ENCODE peak calls at places on chromosomes 6 and 20, in seven cellular contexts. One of them, this sample, is unnamed.

GRCh38 chr20:57159193-57159851 is 107.1 kb downstream of the BMP7 start:
- DNase-seq in body of pancreas: no peak
- DNase-seq in heart left ventricle: no peak
- DNase-seq in ovary: no peak
- DNase-seq in tibial nerve: no peak
- DNase-seq in IMR-90: no peak
- DNase-seq in Peyer's patch: no peak
- DNase-seq in this sample: no peak

GRCh38 chr6:154478021-154478651 is 32.3 kb downstream of the CNKSR3 start:
- DNase-seq in body of pancreas: peak
- DNase-seq in heart left ventricle: no peak
- DNase-seq in Peyer's patch: no peak
- DNase-seq in IMR-90: peak
- DNase-seq in ovary: no peak
- DNase-seq in tibial nerve: no peak
- DNase-seq in this sample: no peak

GRCh38 chr6:140789466-140789865 is 1343.3 kb upstream of the GJE1 start:
- DNase-seq in heart left ventricle: no peak
- DNase-seq in IMR-90: no peak
- DNase-seq in tibial nerve: no peak
- DNase-seq in Peyer's patch: no peak
- DNase-seq in ovary: no peak
- DNase-seq in body of pancreas: no peak
- DNase-seq in this sample: no peak

GRCh38 chr20:54351371-54352136 is 123.8 kb upstream of the DOK5 start:
- DNase-seq in ovary: no peak
- DNase-seq in body of pancreas: no peak
- DNase-seq in tibial nerve: no peak
- DNase-seq in Peyer's patch: no peak
- DNase-seq in IMR-90: no peak
- DNase-seq in heart left ventricle: no peak
- DNase-seq in this sample: no peak

GRCh38 chr20:53870426-53871199 is 199.8 kb downstream of the BCAS1 start:
- DNase-seq in IMR-90: no peak
- DNase-seq in ovary: no peak
- DNase-seq in body of pancreas: no peak
- DNase-seq in Peyer's patch: no peak
- DNase-seq in heart left ventricle: no peak
- DNase-seq in tibial nerve: no peak
- DNase-seq in this sample: no peak

GRCh38 chr6:87151786-87152527 is 3.4 kb upstream of the ZNF292 start:
- DNase-seq in ovary: peak
- DNase-seq in heart left ventricle: peak
- DNase-seq in Peyer's patch: peak
- DNase-seq in body of pancreas: peak
- DNase-seq in tibial nerve: peak
- DNase-seq in IMR-90: peak
- DNase-seq in this sample: peak

GRCh38 chr20:3473324-3473723 is 2.5 kb downstream of the ATRN start:
- DNase-seq in body of pancreas: no peak
- DNase-seq in tibial nerve: no peak
- DNase-seq in IMR-90: no peak
- DNase-seq in ovary: no peak
- DNase-seq in Peyer's patch: peak
- DNase-seq in heart left ventricle: no peak
- DNase-seq in this sample: no peak

GRCh38 chr6:56706981-56707726 is 64.5 kb upstream of the DST start:
- DNase-seq in body of pancreas: no peak
- DNase-seq in ovary: no peak
- DNase-seq in tibial nerve: no peak
- DNase-seq in IMR-90: no peak
- DNase-seq in Peyer's patch: no peak
- DNase-seq in heart left ventricle: no peak
- DNase-seq in this sample: no peak

GRCh38 chr6:5989141-5989723 is 17.5 kb downstream of the NRN1 start:
- DNase-seq in ovary: no peak
- DNase-seq in IMR-90: no peak
- DNase-seq in tibial nerve: no peak
- DNase-seq in body of pancreas: no peak
- DNase-seq in Peyer's patch: no peak
- DNase-seq in heart left ventricle: no peak
- DNase-seq in this sample: no peak

GRCh38 chr6:155274106-155274505 is 10.3 kb downstream of the CLDN20 start:
- DNase-seq in heart left ventricle: no peak
- DNase-seq in tibial nerve: no peak
- DNase-seq in Peyer's patch: no peak
- DNase-seq in body of pancreas: no peak
- DNase-seq in IMR-90: peak
- DNase-seq in ovary: no peak
- DNase-seq in this sample: no peak

GRCh38 chr20:7449269-7449668 is 491.0 kb downstream of the HAO1 start:
- DNase-seq in heart left ventricle: no peak
- DNase-seq in ovary: no peak
- DNase-seq in Peyer's patch: no peak
- DNase-seq in body of pancreas: no peak
- DNase-seq in tibial nerve: no peak
- DNase-seq in IMR-90: no peak
- DNase-seq in this sample: no peak

GRCh38 chr6:16481680-16482079 is 243.3 kb downstream of the GMPR start:
- DNase-seq in heart left ventricle: no peak
- DNase-seq in body of pancreas: no peak
- DNase-seq in IMR-90: no peak
- DNase-seq in tibial nerve: no peak
- DNase-seq in Peyer's patch: no peak
- DNase-seq in ovary: no peak
- DNase-seq in this sample: no peak

GRCh38 chr6:33620584-33621395 is at the start of gene ITPR3:
- DNase-seq in tibial nerve: no peak
- DNase-seq in ovary: peak
- DNase-seq in body of pancreas: peak
- DNase-seq in IMR-90: peak
- DNase-seq in heart left ventricle: peak
- DNase-seq in Peyer's patch: peak
- DNase-seq in this sample: peak

GRCh38 chr6:77812304-77812703 is 159.5 kb downstream of the MEI4 start:
- DNase-seq in body of pancreas: no peak
- DNase-seq in heart left ventricle: no peak
- DNase-seq in ovary: no peak
- DNase-seq in tibial nerve: no peak
- DNase-seq in Peyer's patch: no peak
- DNase-seq in IMR-90: no peak
- DNase-seq in this sample: no peak

GRCh38 chr6:100163035-100163434 is 169.0 kb upstream of the MCHR2 start:
- DNase-seq in tibial nerve: no peak
- DNase-seq in body of pancreas: no peak
- DNase-seq in ovary: no peak
- DNase-seq in IMR-90: no peak
- DNase-seq in heart left ventricle: no peak
- DNase-seq in Peyer's patch: no peak
- DNase-seq in this sample: no peak

GRCh38 chr20:58842276-58842675 is 8.4 kb downstream of the GNAS-AS1 start:
- DNase-seq in tibial nerve: no peak
- DNase-seq in ovary: no peak
- DNase-seq in Peyer's patch: no peak
- DNase-seq in heart left ventricle: no peak
- DNase-seq in body of pancreas: no peak
- DNase-seq in IMR-90: no peak
- DNase-seq in this sample: no peak

GRCh38 chr6:56951049-56951816 is 3.7 kb upstream of the BEND6 start:
- DNase-seq in ovary: no peak
- DNase-seq in IMR-90: no peak
- DNase-seq in Peyer's patch: no peak
- DNase-seq in body of pancreas: no peak
- DNase-seq in heart left ventricle: no peak
- DNase-seq in tibial nerve: no peak
- DNase-seq in this sample: no peak

GRCh38 chr6:107822154-107823046 is 1.7 kb downstream of the SCML4 start:
- DNase-seq in IMR-90: no peak
- DNase-seq in heart left ventricle: no peak
- DNase-seq in ovary: no peak
- DNase-seq in body of pancreas: peak
- DNase-seq in tibial nerve: no peak
- DNase-seq in Peyer's patch: no peak
- DNase-seq in this sample: peak

GRCh38 chr20:46520976-46521579 is 7.7 kb upstream of the ZNF334 start:
- DNase-seq in body of pancreas: peak
- DNase-seq in tibial nerve: no peak
- DNase-seq in ovary: no peak
- DNase-seq in IMR-90: peak
- DNase-seq in heart left ventricle: no peak
- DNase-seq in Peyer's patch: no peak
- DNase-seq in this sample: peak

GRCh38 chr20:46523108-46523507 is 9.7 kb upstream of the ZNF334 start:
- DNase-seq in ovary: no peak
- DNase-seq in IMR-90: no peak
- DNase-seq in tibial nerve: no peak
- DNase-seq in Peyer's patch: no peak
- DNase-seq in heart left ventricle: no peak
- DNase-seq in body of pancreas: no peak
- DNase-seq in this sample: no peak

GRCh38 chr20:46519678-46520077 is 6.3 kb upstream of the ZNF334 start:
- DNase-seq in Peyer's patch: no peak
- DNase-seq in IMR-90: no peak
- DNase-seq in body of pancreas: no peak
- DNase-seq in heart left ventricle: no peak
- DNase-seq in ovary: no peak
- DNase-seq in tibial nerve: no peak
- DNase-seq in this sample: no peak

GRCh38 chr20:46523696-46524328 is 10.5 kb upstream of the ZNF334 start:
- DNase-seq in ovary: no peak
- DNase-seq in Peyer's patch: no peak
- DNase-seq in IMR-90: peak
- DNase-seq in heart left ventricle: no peak
- DNase-seq in tibial nerve: no peak
- DNase-seq in body of pancreas: no peak
- DNase-seq in this sample: no peak

DNA sequence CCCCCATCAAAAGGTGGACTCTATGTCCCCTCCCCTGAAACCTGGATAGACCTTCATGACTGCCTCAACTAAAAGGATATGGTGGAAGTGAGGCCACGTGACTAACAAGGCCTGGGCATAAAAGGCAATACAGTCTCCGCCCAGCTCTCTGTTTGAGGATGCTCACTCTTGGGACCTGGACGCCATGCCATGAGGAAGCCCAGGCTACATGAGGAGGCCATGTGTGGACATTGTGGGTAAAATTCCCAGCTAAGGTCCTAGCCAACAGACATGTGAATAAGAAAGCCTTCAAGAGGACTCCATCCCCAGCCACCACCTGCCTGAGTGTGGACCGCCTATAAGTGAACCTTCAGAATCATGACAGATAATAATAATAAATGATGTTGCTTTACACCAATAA is 7.2 kb upstream of the ZNF334 start:
- DNase-seq in tibial nerve: no peak
- DNase-seq in ovary: no peak
- DNase-seq in heart left ventricle: no peak
- DNase-seq in body of pancreas: no peak
- DNase-seq in IMR-90: no peak
- DNase-seq in Peyer's patch: no peak
- DNase-seq in this sample: no peak
- H3K4me3 ChIP-seq in tibial nerve: no peak
- H3K4me3 ChIP-seq in ovary: no peak
- H3K4me3 ChIP-seq in heart left ventricle: no peak
- H3K4me3 ChIP-seq in body of pancreas: no peak
- H3K4me3 ChIP-seq in IMR-90: no peak
- H3K4me3 ChIP-seq in Peyer's patch: no peak
- H3K4me3 ChIP-seq in this sample: no peak

DNA sequence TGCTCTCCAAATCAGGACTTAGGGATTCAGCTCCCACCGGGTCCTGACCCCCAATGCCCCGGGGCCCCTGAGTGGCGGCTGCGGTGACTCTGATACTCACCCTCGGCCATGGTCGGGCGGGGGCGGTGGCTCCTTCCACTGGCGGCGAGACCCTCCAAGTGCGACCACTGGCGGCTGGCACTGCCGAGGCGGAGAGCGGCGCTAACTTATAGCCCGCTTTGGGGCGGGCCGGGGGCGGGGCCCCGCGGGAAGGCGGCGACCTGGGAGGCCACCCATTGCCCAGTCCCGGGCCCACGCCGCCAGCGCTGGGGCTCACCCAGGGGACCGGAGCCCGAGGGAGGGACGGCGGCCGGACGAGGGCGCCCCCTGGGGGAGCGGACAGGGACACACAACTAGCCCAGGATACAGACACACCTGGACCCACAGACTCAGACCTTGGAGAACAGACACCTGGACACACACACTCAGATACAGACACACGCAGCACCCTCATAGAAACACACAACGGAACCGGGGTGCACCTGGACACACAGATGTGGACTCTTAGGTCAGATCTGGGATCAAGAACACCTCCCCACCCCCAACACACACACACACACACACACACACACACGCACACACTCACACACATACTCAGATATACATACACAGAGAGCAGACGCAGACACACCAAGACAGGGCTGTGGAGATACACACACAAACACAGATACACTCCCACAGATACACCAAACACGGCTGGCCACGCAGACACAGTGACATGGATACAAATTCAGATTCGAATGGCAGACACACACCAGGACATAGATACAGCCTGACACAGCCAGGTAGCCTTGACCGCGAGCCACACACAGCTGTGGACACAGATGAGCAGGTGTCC is at the start of gene TGM2:
- DNase-seq in tibial nerve: no peak
- DNase-seq in body of pancreas: peak
- DNase-seq in Peyer's patch: peak
- DNase-seq in heart left ventricle: peak
- DNase-seq in IMR-90: peak
- DNase-seq in ovary: peak
- DNase-seq in this sample: peak
- TF ChIP-seq POLR2A in tibial nerve: no peak
- TF ChIP-seq POLR2A in body of pancreas: no peak
- TF ChIP-seq POLR2A in Peyer's patch: peak
- TF ChIP-seq POLR2A in heart left ventricle: peak
- TF ChIP-seq POLR2A in IMR-90: no peak
- TF ChIP-seq POLR2A in ovary: no peak
- TF ChIP-seq POLR2A in this sample: no peak

GRCh38 chr20:4681441-4681840 is 40.3 kb upstream of the PRND start:
- DNase-seq in IMR-90: no peak
- DNase-seq in ovary: no peak
- DNase-seq in heart left ventricle: no peak
- DNase-seq in body of pancreas: no peak
- DNase-seq in Peyer's patch: no peak
- DNase-seq in tibial nerve: no peak
- DNase-seq in this sample: no peak
- H3K27ac ChIP-seq in IMR-90: no peak
- H3K27ac ChIP-seq in ovary: no peak
- H3K27ac ChIP-seq in heart left ventricle: peak
- H3K27ac ChIP-seq in body of pancreas: no peak
- H3K27ac ChIP-seq in Peyer's patch: no peak
- H3K27ac ChIP-seq in tibial nerve: no peak
- H3K27ac ChIP-seq in this sample: peak

GRCh38 chr20:63071541-63072181 is 64.9 kb upstream of the BHLHE23 start:
- DNase-seq in body of pancreas: no peak
- DNase-seq in tibial nerve: no peak
- DNase-seq in ovary: no peak
- DNase-seq in heart left ventricle: peak
- DNase-seq in IMR-90: peak
- DNase-seq in Peyer's patch: no peak
- DNase-seq in this sample: no peak
- H3K4me3 ChIP-seq in body of pancreas: no peak
- H3K4me3 ChIP-seq in tibial nerve: no peak
- H3K4me3 ChIP-seq in ovary: no peak
- H3K4me3 ChIP-seq in heart left ventricle: no peak
- H3K4me3 ChIP-seq in IMR-90: no peak
- H3K4me3 ChIP-seq in Peyer's patch: no peak
- H3K4me3 ChIP-seq in this sample: no peak

This sample was measured in transverse colon.